ENCODE peak calls at places on chromosomes 16 and 17, in six cellular contexts. H is SK-N-SH, J is IMR-90, D is PC-9, E is adrenal gland, C is ovary. Q is an unnamed sample. For H3K27me3, the result is how much of the 10 kb centered on the place peaks cover.

GRCh38 chr17:81386646-81387234 is 8.5 kb upstream of the BAHCC1 start:
- DNase-seq in D (no peak), H (peak), J (no peak), E (no peak), C (peak), Q (no peak)

GRCh38 chr16:82655720-82656500 is 29.1 kb downstream of the CDH13 start:
- DNase-seq in D (no peak), E (no peak), C (no peak), H (no peak), J (no peak), Q (no peak)

GRCh38 chr17:45235071-45236001 is 13.7 kb downstream of the FMNL1 start:
- DNase-seq in E (peak), H (peak), C (peak), J (peak), D (peak), Q (no peak)

GRCh38 chr17:60169921-60170817 is 20.4 kb downstream of the CA4 start:
- DNase-seq in D (no peak), E (peak), J (peak), H (no peak), C (no peak), Q (no peak)

GRCh38 chr17:76867578-76868175 is 527 bp upstream of the MGAT5B start:
- DNase-seq in J (peak), C (no peak), E (no peak), D (peak), H (peak), Q (no peak)

GRCh38 chr16:27428035-27428785 is 26.2 kb downstream of the IL21R start:
- DNase-seq in C (no peak), J (no peak), D (no peak), H (no peak), E (no peak), Q (no peak)

GRCh38 chr16:25063102-25063501 is 47.9 kb upstream of the ARHGAP17 start:
- DNase-seq in J (no peak), D (no peak), C (no peak), E (no peak), H (no peak), Q (no peak)

GRCh38 chr17:61611323-61611722 is 20.3 kb upstream of the NACA2 start:
- DNase-seq in H (no peak), J (no peak), D (no peak), E (no peak), C (no peak), Q (no peak)

GRCh38 chr17:16419929-16420271 is 4.5 kb downstream of the TRPV2 start:
- DNase-seq in J (peak), D (peak), C (no peak), E (no peak), H (no peak), Q (no peak)

GRCh38 chr16:30875881-30876791 is 17.7 kb downstream of the BCL7C start:
- DNase-seq in J (peak), H (peak), C (no peak), D (peak), E (peak), Q (no peak)

GRCh38 chr16:20898938-20899502 is 1.1 kb downstream of the DCUN1D3 start:
- DNase-seq in E (no peak), D (no peak), H (no peak), J (peak), C (no peak), Q (peak)

GRCh38 chr16:81616321-81617020 is 162.6 kb upstream of the PLCG2 start:
- DNase-seq in J (peak), H (peak), E (peak), C (peak), D (no peak), Q (no peak)

GRCh38 chr17:36885161-36885735 is 52.0 kb upstream of the LHX1 start:
- DNase-seq in C (no peak), H (no peak), E (no peak), D (no peak), J (no peak), Q (no peak)

GRCh38 chr17:27321372-27321771 is 27.5 kb downstream of the WSB1 start:
- DNase-seq in C (no peak), J (no peak), D (no peak), H (no peak), E (no peak), Q (no peak)

GRCh38 chr16:24950275-24950674 is 64.9 kb downstream of the ARHGAP17 start:
- DNase-seq in C (no peak), D (no peak), J (peak), H (no peak), E (peak), Q (no peak)

GRCh38 chr16:51237861-51238378 is 86.8 kb upstream of the SALL1 start:
- DNase-seq in E (no peak), C (no peak), D (no peak), H (no peak), J (no peak), Q (no peak)

GRCh38 chr16:27320261-27321012 is 6.7 kb downstream of the IL4R start:
- DNase-seq in H (no peak), D (no peak), C (no peak), J (no peak), E (no peak), Q (no peak)

GRCh38 chr17:61330174-61331150 is 69.2 kb upstream of the TBX2 start:
- DNase-seq in J (no peak), D (no peak), E (no peak), C (no peak), H (no peak), Q (no peak)

GRCh38 chr17:45293413-45294211 is 23.2 kb downstream of the MAP3K14 start:
- DNase-seq in H (no peak), J (peak), C (peak), D (peak), E (peak), Q (no peak)

DNA sequence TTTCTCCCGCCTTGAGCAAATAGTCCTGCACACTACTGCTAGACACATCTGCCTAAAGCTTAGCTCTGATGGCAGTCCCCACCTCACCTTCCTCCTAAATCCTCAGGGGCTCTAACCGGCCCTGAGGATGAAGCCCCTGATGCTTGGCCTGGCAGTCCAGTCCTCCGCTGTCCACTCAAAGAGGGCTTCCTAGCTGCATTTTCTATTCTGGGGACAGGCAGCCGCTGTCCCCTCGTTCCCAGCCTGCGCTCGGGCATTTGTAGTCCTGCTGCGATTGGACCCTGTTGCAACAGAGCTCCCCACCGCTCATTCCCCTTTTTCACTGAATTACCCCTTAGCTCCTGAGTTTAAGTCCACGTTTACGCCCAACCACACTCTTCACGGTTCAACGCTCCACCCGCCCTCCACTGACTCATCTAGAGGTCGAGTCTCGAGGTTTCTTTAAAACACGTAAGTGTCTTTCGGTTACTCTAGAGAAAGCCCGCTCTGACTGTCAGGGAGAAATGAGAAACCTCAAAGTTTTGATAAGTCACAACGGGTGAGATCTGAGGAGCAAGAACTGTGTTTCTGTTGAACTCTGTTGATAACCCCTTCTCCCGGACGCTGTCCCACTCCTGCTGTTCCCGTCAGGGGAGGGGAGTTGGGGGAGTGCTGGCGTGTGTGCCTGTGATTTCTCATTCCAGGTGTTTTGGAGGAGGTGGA is 4.5 kb downstream of the CCR7 start:
- DNase-seq in J (peak), D (peak), E (no peak), H (no peak), C (no peak), Q (no peak)
- H3K4me3 ChIP-seq in J (no peak), D (no peak), E (no peak), H (peak), C (no peak), Q (no peak)

DNA sequence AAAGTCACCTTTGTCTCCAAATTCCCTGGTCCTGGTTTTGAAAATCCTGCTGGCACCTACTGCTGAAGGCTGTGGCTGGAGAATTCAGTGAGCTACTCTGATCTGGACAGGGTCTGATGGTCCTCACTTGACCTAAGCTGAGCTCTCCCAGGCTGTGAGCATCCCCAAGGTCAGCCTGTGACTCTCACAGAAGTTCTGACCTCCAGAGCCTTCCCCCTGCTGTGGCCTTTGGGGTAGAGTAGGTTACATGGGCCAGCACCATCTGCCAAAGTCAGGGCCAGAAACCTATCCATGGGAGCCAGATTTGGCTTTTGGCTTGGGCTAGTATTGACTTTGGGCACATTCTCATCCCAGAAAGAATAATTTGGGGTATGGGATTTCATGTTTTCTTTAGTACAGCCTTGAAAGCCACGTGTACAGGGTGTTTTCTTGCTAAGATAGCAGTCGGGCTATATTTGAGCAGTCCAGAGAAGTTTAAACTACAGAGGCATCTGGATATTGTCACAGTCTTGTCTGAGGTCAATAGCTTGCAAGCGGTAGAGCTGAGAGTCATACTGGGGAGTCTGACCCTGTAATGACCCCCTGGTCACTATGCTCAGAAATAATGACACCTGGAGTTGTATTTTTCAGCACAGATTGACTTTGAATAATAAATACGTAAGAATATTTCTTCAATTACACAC is 6.2 kb upstream of the AGRP start:
- DNase-seq in H (no peak), D (no peak), J (no peak), C (peak), E (peak), Q (no peak)
- H3K27me3 ChIP-seq in H (under half), D (under half), J (under half), C (under half), E (under half), Q (under half)

GRCh38 chr17:49514374-49514738 is 19.3 kb downstream of the NGFR start:
- DNase-seq in E (no peak), H (peak), D (no peak), J (no peak), C (no peak), Q (no peak)

GRCh38 chr17:49516190-49516589 is 21.1 kb downstream of the NGFR start:
- DNase-seq in E (no peak), D (no peak), C (peak), J (no peak), H (peak), Q (no peak)

GRCh38 chr17:49513044-49513395 is 17.9 kb downstream of the NGFR start:
- DNase-seq in J (no peak), E (no peak), D (no peak), H (no peak), C (no peak), Q (no peak)

GRCh38 chr17:49513616-49514373 is 18.7 kb downstream of the NGFR start:
- DNase-seq in H (no peak), J (no peak), E (no peak), D (no peak), C (peak), Q (no peak)

DNA sequence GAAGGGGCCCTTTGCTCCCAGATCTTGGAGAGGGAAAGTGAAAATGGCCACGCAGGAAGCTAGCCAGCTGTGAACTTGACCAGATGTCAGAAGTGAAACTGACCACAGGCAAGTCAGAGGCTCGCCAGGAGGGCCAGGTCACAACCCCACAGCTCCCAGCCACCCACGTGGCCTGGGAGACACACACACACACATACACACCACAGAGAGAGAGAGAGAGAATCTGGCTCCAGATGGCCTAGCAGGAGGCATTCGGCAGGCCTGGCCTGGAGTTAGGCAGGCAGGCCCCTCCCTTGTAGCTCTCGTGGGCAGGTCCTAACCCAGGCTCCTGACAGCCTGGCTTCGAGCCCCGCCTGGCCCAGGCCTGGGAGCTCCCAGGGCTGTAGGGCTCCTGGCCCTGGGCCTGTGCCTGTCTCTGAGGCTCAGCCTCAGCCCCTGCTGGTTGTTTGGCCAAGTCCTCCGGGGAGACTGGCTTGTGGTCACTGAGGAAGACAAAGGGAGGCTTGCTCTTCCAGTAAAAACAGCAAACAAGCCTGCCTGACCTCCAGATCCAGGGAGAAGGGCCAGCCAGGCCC is 20.2 kb downstream of the NGFR start:
- DNase-seq in H (peak), J (peak), C (peak), D (peak), E (peak), Q (peak)
- TF ChIP-seq CTCF in H (no peak), J (peak), C (peak), D (no peak), E (peak), Q (peak)

GRCh38 chr17:32126746-32127145 is 15.6 kb upstream of the RHOT1 start:
- DNase-seq in J (no peak), D (no peak), C (no peak), E (no peak), H (no peak), Q (no peak)
- H3K4me3 ChIP-seq in J (no peak), D (peak), C (peak), E (no peak), H (peak), Q (no peak)

GRCh38 chr16:86808863-86809444 is 230.6 kb downstream of the FOXL1 start:
- DNase-seq in H (no peak), D (no peak), C (no peak), E (no peak), J (no peak), Q (no peak)

GRCh38 chr16:86805210-86805609 is 226.9 kb downstream of the FOXL1 start:
- DNase-seq in J (no peak), D (no peak), C (no peak), H (no peak), E (no peak), Q (no peak)

GRCh38 chr16:86806181-86806837 is 228.0 kb downstream of the FOXL1 start:
- DNase-seq in J (no peak), D (no peak), E (no peak), H (no peak), C (no peak), Q (no peak)

GRCh38 chr16:86809458-86809955 is 231.2 kb downstream of the FOXL1 start:
- DNase-seq in D (no peak), C (no peak), E (no peak), H (no peak), J (peak), Q (peak)

DNA sequence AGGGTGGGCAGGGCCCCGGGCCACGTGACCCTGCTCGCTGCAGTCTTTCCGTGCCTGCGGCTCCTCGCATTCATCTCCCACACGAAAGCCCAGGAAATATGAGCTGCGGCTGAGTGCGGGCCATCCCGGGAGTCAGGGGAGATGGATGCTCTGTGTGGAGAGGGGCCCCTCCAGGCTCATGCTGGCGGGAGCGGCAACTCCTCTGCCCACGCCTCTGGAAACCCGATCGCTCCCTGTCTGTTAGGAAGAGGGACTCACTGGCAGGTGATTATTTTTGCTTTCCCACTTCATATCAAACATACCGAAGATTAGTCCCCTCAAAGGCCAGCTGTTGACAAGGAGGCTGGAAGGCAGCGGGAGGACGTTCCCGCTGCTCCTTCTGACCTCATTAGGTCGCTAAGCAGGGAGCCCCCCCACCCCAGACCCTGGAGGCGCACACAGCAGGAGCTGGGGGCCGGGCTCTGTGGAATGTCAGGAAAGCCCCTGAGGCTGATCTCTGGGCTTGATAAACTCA is 228.5 kb downstream of the FOXL1 start:
- DNase-seq in J (peak), H (no peak), E (no peak), D (no peak), C (no peak), Q (no peak)
- H3K27me3 ChIP-seq in J (under half), H (half or more), E (under half), D (half or more), C (under half), Q (under half)

GRCh38 chr17:2939714-2940351 is 123.6 kb downstream of the OR1D5 start:
- DNase-seq in J (no peak), C (no peak), D (no peak), E (no peak), H (no peak), Q (no peak)

GRCh38 chr17:2936351-2936750 is 127.1 kb downstream of the OR1D5 start:
- DNase-seq in C (no peak), J (no peak), E (no peak), H (no peak), D (no peak), Q (no peak)

GRCh38 chr17:2936771-2937321 is 126.6 kb downstream of the OR1D5 start:
- DNase-seq in H (peak), D (no peak), C (no peak), E (no peak), J (no peak), Q (no peak)

GRCh38 chr17:2935622-2936021 is 127.8 kb downstream of the OR1D5 start:
- DNase-seq in C (no peak), D (no peak), J (peak), E (no peak), H (no peak), Q (no peak)

DNA sequence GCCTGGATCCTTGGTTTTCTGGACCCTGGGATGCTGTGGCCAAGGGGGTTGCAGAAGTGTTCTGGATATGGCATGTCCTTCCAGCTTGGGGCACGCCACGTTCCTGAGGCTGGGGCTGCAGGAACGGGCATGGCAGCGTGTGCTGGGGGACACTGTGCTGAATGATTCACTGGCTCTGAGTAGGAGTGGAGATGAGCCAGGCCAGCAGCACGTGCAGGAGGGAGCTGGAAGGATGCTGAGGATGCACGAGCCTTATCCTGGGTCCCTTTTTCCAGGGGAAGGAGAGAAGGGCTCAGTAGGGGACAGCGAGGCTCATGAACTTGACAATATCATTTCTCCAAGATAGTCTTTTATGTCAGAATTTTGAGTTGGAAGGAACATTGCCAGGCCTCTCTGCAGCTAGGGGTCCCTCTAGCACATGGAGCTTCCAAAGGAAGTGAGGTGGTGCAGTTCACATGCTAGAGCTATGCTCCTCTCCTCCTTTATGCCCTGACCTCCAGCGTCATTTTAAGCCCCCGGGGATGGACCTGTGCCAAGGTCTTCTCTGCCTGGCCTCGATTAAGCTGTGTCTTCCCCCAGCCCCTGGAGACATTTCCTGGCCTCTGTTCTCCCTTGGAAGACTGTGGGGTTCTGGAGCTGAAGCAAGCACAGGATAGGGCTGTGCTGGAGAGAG is 125.9 kb downstream of the OR1D5 start:
- DNase-seq in H (peak), E (no peak), C (no peak), D (no peak), J (peak), Q (no peak)
- TF ChIP-seq CTCF in H (peak), E (no peak), C (no peak), D (peak), J (no peak), Q (peak)